ENCODE peak calls at places on chromosome 15, in six cellular contexts. F is heart left ventricle, V is sigmoid colon, O is brain microvascular endothelial cell, B is endodermal cell, N is GM06990. K is an unnamed sample. For H3K27me3, the result is how much of the 10 kb centered on the place peaks cover.

GRCh38 chr15:35167675-35168074 is 82.6 kb upstream of the NANOGP8 start:
- DNase-seq in F (no peak), V (no peak), O (no peak), B (no peak), N (no peak), K (no peak)

GRCh38 chr15:32817570-32817969 is 99.8 kb downstream of the GREM1 start:
- DNase-seq in F (no peak), V (no peak), O (no peak), B (no peak), N (no peak), K (no peak)

GRCh38 chr15:71779073-71779797 is 31.1 kb upstream of the NR2E3 start:
- DNase-seq in F (no peak), V (no peak), O (no peak), B (no peak), N (no peak), K (no peak)

GRCh38 chr15:100114100-100114499 is 227.7 kb downstream of the ADAMTS17 start:
- DNase-seq in F (peak), V (peak), O (peak), B (no peak), N (no peak), K (peak)

GRCh38 chr15:70200511-70200991 is 102.8 kb upstream of the TLE3 start:
- DNase-seq in F (no peak), V (no peak), O (no peak), B (peak), N (no peak), K (no peak)

GRCh38 chr15:46309914-46310313 is 675.1 kb downstream of the SQOR start:
- DNase-seq in F (no peak), V (no peak), O (no peak), B (peak), N (no peak), K (no peak)

GRCh38 chr15:101532865-101533264 is 43.4 kb upstream of the PCSK6 start:
- DNase-seq in F (no peak), V (peak), O (no peak), B (no peak), N (no peak), K (no peak)

GRCh38 chr15:53835309-53835708 is 75.8 kb upstream of the WDR72 start:
- DNase-seq in F (no peak), V (no peak), O (no peak), B (no peak), N (no peak), K (no peak)

GRCh38 chr15:55739641-55740040 is 3.3 kb downstream of the PRTG start:
- DNase-seq in F (no peak), V (no peak), O (no peak), B (no peak), N (no peak), K (no peak)

GRCh38 chr15:66089049-66089448 is 164.5 kb downstream of the MEGF11 start:
- DNase-seq in F (peak), V (peak), O (no peak), B (peak), N (no peak), K (no peak)

GRCh38 chr15:77181305-77182074 is 110.6 kb upstream of the TSPAN3 start:
- DNase-seq in F (no peak), V (no peak), O (no peak), B (no peak), N (peak), K (no peak)

GRCh38 chr15:50353251-50353998 is 1.6 kb downstream of the GABPB1 start:
- DNase-seq in F (no peak), V (no peak), O (peak), B (no peak), N (peak), K (no peak)

GRCh38 chr15:41106947-41107346 is 9.1 kb downstream of the INO80 start:
- DNase-seq in F (no peak), V (no peak), O (no peak), B (no peak), N (no peak), K (no peak)

GRCh38 chr15:99181544-99181943 is 67.8 kb downstream of the TTC23 start:
- DNase-seq in F (no peak), V (peak), O (peak), B (no peak), N (no peak), K (no peak)

GRCh38 chr15:63349621-63350020 is 32.0 kb downstream of the CA12 start:
- DNase-seq in F (no peak), V (no peak), O (no peak), B (no peak), N (no peak), K (no peak)

GRCh38 chr15:41465822-41466421 is 27.8 kb upstream of the ITPKA start:
- DNase-seq in F (no peak), V (no peak), O (peak), B (no peak), N (no peak), K (no peak)

GRCh38 chr15:62788224-62788623 is 254.3 kb upstream of the TPM1 start:
- DNase-seq in F (no peak), V (no peak), O (no peak), B (no peak), N (no peak), K (no peak)

GRCh38 chr15:73956276-73957086 is 30.2 kb downstream of the LOXL1 start:
- DNase-seq in F (no peak), V (peak), O (peak), B (no peak), N (no peak), K (no peak)

GRCh38 chr15:98483575-98484130 is 164.7 kb upstream of the IGF1R start:
- DNase-seq in F (no peak), V (no peak), O (no peak), B (no peak), N (no peak), K (no peak)

GRCh38 chr15:29665441-29665985 is 156.8 kb downstream of the TJP1 start:
- DNase-seq in F (no peak), V (no peak), O (no peak), B (no peak), N (no peak), K (no peak)

GRCh38 chr15:49645937-49646336 is 25.1 kb downstream of the DTWD1 start:
- DNase-seq in F (no peak), V (no peak), O (peak), B (no peak), N (no peak), K (no peak)

GRCh38 chr15:78056714-78057269 is 20.7 kb downstream of the TBC1D2B start:
- DNase-seq in F (no peak), V (no peak), O (no peak), B (no peak), N (no peak), K (no peak)

GRCh38 chr15:35750051-35750450 is 204.1 kb upstream of the DPH6 start:
- DNase-seq in F (no peak), V (no peak), O (no peak), B (no peak), N (no peak), K (no peak)

GRCh38 chr15:77819841-77820728 is 187.4 kb upstream of the LINGO1 start:
- DNase-seq in F (no peak), V (no peak), O (no peak), B (peak), N (no peak), K (no peak)

GRCh38 chr15:100761253-100761935 is 118.2 kb upstream of the ALDH1A3 start:
- DNase-seq in F (no peak), V (no peak), O (no peak), B (no peak), N (no peak), K (no peak)

GRCh38 chr15:43209059-43209824 is 11.6 kb downstream of the EPB42 start:
- DNase-seq in F (no peak), V (no peak), O (no peak), B (peak), N (no peak), K (no peak)

GRCh38 chr15:92839696-92840095 is 60.4 kb upstream of the CHD2 start:
- DNase-seq in F (no peak), V (no peak), O (no peak), B (no peak), N (peak), K (no peak)

GRCh38 chr15:100052716-100053475 is 288.9 kb downstream of the ADAMTS17 start:
- DNase-seq in F (no peak), V (no peak), O (no peak), B (no peak), N (no peak), K (no peak)

GRCh38 chr15:25680659-25680970 is 182.5 kb downstream of the ATP10A start:
- DNase-seq in F (no peak), V (no peak), O (no peak), B (no peak), N (no peak), K (no peak)

GRCh38 chr15:88256261-88257230 is at the start of gene NTRK3:
- DNase-seq in F (no peak), V (no peak), O (no peak), B (peak), N (no peak), K (no peak)
- H3K27me3 ChIP-seq in F (under half), V (half or more), O (under half), B (half or more), N (under half), K (under half)

GRCh38 chr15:64624242-64624641 is 151.1 kb downstream of the RBPMS2 start:
- DNase-seq in F (no peak), V (no peak), O (no peak), B (no peak), N (no peak), K (no peak)
- TF ChIP-seq CTCF in F (no peak), V (no peak), O (no peak), B (no peak), N (no peak), K (no peak)

DNA sequence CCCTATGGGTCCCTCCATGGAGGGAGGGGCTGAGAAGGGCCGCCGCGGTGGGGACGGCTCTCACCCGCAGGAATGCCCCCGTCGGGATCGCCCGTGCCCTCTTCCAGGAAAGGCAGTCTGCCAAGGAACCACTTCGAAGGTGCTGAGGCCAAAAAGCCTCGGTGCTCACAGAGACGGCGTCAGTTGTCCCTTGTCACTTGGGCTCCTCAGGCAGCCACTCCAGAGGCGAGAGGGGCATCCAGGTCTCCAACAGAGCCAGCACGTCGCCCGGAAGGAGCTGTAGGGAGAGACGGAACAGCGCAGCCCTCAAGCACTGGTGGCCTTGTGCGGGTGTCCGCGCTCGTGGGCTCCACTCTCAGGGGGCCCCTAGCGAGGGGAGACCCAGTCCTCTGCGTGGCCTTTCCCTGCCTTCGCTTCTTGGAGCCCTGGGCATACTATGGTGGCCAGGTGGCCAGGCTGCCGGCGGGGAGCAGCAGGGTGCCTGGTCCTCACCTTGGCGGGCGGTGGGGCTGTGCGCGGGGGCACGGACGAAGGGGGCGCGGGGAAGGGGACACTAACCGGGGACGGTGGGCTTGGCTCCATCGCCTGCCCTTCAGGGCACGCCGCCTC is 994 bp downstream of the MESP1 start:
- DNase-seq in F (no peak), V (no peak), O (no peak), B (peak), N (peak), K (peak)
- H3K4me3 ChIP-seq in F (peak), V (peak), O (peak), B (peak), N (peak), K (peak)

DNA sequence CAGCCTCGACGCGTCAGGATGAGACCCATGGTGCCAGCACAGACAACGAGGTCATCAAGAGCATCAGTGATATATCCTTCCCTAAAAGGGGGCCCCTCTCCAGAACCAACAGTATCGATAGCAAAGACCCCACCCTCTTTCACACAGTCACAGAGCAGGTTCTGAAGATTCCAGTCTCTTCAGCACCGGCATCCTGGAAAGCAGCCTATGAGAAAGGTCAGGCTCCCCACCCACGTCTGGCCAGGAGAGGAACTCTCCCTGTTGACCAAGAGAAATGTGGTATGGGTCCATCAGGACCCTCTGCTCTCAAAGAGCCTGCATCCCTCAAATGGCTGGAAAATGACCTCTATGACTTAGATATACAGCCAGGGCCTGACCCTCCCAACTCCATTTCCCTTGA is 11.6 kb downstream of the ANKRD34C start:
- DNase-seq in F (no peak), V (no peak), O (no peak), B (peak), N (no peak), K (no peak)
- H3K27me3 ChIP-seq in F (under half), V (under half), O (under half), B (half or more), N (under half), K (under half)

GRCh38 chr15:97026781-97027180 is 696.3 kb downstream of the NR2F2 start:
- DNase-seq in F (no peak), V (no peak), O (peak), B (no peak), N (no peak), K (no peak)

GRCh38 chr15:97027772-97028171 is 697.3 kb downstream of the NR2F2 start:
- DNase-seq in F (no peak), V (no peak), O (no peak), B (no peak), N (no peak), K (no peak)

DNA sequence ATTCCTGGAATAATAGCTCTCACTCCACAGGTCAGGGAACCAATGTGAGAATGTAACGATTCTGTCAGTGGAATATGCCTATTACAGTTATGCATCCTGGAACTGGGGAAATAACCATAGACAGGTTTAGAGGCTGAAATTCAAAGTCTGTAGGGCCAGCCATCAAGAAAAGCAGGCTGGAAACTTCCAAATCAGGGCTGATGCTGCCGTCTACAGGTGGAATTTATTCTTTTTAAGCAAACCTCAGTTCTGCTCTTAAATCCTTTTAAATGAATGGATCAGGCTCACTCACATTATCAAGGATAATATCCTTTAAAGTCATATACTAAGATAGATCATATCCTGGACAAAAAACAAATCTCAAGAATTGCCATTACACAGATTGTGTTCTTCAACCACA is 699.8 kb downstream of the NR2F2 start:
- DNase-seq in F (no peak), V (no peak), O (no peak), B (no peak), N (no peak), K (no peak)
- TF ChIP-seq CTCF in F (no peak), V (no peak), O (no peak), B (peak), N (no peak), K (no peak)

DNA sequence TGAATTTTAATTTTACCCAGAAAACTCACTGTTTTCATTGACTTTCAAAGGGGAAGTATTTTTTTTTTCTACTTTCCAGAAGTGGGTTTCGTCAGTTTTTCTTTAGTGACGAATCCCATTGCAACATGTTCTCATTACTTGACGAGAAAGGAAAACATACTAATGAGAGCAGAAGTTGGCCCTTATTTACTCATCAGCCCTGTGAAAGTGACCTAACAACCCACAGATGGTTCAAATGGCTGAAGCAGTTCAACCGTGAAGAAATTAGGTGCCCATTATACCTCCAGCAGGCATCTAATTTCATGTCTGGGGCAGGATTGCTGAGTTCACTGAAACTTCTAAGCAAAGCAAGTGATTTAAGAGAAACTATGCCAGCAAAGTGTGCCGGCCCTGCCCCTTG is 9.0 kb downstream of the AQP9 start:
- DNase-seq in F (no peak), V (no peak), O (no peak), B (no peak), N (peak), K (no peak)
- H3K4me3 ChIP-seq in F (no peak), V (no peak), O (no peak), B (no peak), N (no peak), K (no peak)

DNA sequence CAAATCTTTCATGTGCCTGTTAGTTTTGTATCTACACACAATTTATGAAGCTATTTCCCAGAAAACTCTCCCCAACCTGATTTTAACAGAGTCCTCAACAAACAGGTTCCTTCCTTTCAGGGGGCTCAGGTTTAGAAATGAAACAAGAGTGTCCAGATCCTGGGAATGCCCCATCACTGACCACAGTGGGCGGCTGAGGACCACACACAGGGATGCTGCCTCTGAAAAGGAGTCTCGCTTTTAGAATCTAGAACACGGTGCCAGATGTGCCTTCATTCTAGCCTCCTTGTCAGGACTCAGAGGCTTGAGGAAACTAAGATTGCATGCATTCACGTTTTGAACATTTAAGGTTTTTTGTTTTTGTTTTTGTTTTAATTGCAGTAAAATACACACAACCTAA is 115.0 kb downstream of the FOXB1 start:
- DNase-seq in F (no peak), V (no peak), O (no peak), B (no peak), N (no peak), K (no peak)
- H3K27me3 ChIP-seq in F (under half), V (under half), O (under half), B (half or more), N (under half), K (under half)

DNA sequence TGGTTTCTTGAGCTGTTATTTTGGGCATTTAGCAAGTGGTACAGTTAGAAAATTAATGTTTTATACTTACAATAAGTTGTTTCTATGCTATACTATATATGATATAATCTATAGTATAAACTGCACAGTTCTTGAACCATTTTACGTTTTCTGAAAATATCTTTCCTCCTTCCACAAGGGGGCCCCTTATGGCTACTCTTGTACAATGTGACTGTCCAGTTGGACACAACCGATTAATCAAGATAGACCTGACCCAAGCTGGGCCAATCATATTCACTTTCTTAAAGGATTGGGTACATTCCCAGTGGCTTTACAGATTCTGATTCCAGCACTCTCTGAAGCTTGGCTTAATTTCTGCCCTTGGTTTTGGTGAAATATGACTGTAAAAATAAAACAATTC is 953.4 kb downstream of the AGBL1 start:
- DNase-seq in F (no peak), V (no peak), O (peak), B (no peak), N (no peak), K (no peak)
- TF ChIP-seq CTCF in F (peak), V (no peak), O (peak), B (peak), N (no peak), K (peak)